ENCODE peak calls at places on chromosomes 1 and 21, in five cellular contexts. L is HepG2, S is K562, W is H1, T is GM12878. V is an unnamed sample.

GRCh38 chr1:2415801-2416208 is 3.4 kb upstream of the PEX10 start:
- DNase-seq in S (no peak), L (no peak), W (no peak), T (no peak), V (no peak)

GRCh38 chr1:39576016-39576657 is 453 bp downstream of the PABPC4 start:
- DNase-seq in W (no peak), L (no peak), S (peak; percentile 61), T (no peak), V (no peak)

GRCh38 chr1:32201011-32201855 is 838 bp downstream of the CCDC28B start:
- DNase-seq in S (peak; percentile 86), W (peak; percentile 72), T (peak; percentile 50), L (no peak), V (no peak)

GRCh38 chr1:107767156-107767582 is 197.8 kb downstream of the VAV3 start:
- DNase-seq in W (no peak), T (no peak), L (no peak), S (no peak), V (no peak)

GRCh38 chr1:1562556-1563195 is 12.0 kb downstream of the SSU72 start:
- DNase-seq in L (no peak), T (no peak), S (no peak), W (no peak), V (no peak)

GRCh38 chr1:60848583-60849188 is 233.7 kb upstream of the NFIA start:
- DNase-seq in W (peak; percentile 59), S (peak; percentile 19), L (no peak), T (no peak), V (peak; percentile 54)

GRCh38 chr1:22041505-22041904 is 11.0 kb upstream of the CDC42 start:
- DNase-seq in S (no peak), W (no peak), T (no peak), L (no peak), V (no peak)

GRCh38 chr21:21165063-21165645 is 166.9 kb downstream of the NCAM2 start:
- DNase-seq in S (no peak), T (no peak), L (no peak), W (no peak), V (no peak)

GRCh38 chr1:226463925-226464598 is 56.2 kb upstream of the PARP1 start:
- DNase-seq in S (no peak), W (no peak), T (no peak), L (no peak), V (no peak)

GRCh38 chr1:204503122-204503912 is 8.7 kb upstream of the PIK3C2B start:
- DNase-seq in L (peak; percentile 67), S (peak; percentile 60), T (no peak), W (no peak), V (peak; percentile 69)

GRCh38 chr1:179588425-179589024 is 3.1 kb upstream of the TDRD5 start:
- DNase-seq in T (no peak), S (no peak), L (peak; percentile 3), W (no peak), V (no peak)

GRCh38 chr1:83805921-83806320 is 193.0 kb downstream of the TTLL7 start:
- DNase-seq in L (no peak), W (no peak), S (no peak), T (no peak), V (no peak)

GRCh38 chr1:44636711-44637589 is 37.3 kb downstream of the TMEM53 start:
- DNase-seq in T (no peak), W (no peak), S (no peak), L (no peak), V (no peak)

GRCh38 chr1:27638805-27639204 is 3.8 kb upstream of the FGR start:
- DNase-seq in L (no peak), T (no peak), S (no peak), W (no peak), V (no peak)

GRCh38 chr1:232472485-232473041 is 157.4 kb downstream of the SIPA1L2 start:
- DNase-seq in S (no peak), W (no peak), L (no peak), T (no peak), V (no peak)

GRCh38 chr1:160789702-160790611 is 6.0 kb upstream of the LY9 start:
- DNase-seq in W (no peak), L (no peak), S (no peak), T (peak; percentile 89), V (no peak)

GRCh38 chr1:39395357-39395831 is 96.0 kb upstream of the BMP8A start:
- DNase-seq in S (no peak), W (no peak), T (no peak), L (peak; percentile 21), V (peak; percentile 77)

GRCh38 chr1:162846256-162847212 is 14.4 kb downstream of the CCDC190 start:
- DNase-seq in W (no peak), S (no peak), L (no peak), T (no peak), V (no peak)

GRCh38 chr1:73635021-73635420 is 563.0 kb downstream of the LRRIQ3 start:
- DNase-seq in T (no peak), L (no peak), S (no peak), W (no peak), V (no peak)

DNA sequence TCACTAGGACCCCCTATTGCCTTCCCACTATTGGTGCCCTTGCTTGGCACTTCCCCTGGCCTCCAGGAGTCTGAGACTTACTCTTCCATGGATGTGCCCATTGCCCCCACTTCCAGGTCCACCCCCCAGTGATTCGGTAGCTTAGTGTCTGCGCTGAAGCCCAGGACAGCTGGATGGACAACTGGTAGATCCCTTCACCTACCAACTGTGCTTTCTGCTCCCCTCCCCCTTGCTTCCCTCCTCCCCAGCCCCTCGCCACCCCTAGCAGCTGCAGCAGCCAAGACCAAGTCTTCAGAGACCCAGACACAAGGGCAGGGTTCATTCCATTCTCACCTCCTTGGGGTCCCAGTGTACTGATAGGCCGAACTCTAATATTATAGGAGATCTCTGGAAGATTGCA is 6.9 kb downstream of the LMNA start:
- DNase-seq in L (no peak), T (no peak), W (no peak), S (no peak), V (no peak)
- TF ChIP-seq SRF in L (no peak), T (no peak), W (no peak), S (no peak), V (no peak)

DNA sequence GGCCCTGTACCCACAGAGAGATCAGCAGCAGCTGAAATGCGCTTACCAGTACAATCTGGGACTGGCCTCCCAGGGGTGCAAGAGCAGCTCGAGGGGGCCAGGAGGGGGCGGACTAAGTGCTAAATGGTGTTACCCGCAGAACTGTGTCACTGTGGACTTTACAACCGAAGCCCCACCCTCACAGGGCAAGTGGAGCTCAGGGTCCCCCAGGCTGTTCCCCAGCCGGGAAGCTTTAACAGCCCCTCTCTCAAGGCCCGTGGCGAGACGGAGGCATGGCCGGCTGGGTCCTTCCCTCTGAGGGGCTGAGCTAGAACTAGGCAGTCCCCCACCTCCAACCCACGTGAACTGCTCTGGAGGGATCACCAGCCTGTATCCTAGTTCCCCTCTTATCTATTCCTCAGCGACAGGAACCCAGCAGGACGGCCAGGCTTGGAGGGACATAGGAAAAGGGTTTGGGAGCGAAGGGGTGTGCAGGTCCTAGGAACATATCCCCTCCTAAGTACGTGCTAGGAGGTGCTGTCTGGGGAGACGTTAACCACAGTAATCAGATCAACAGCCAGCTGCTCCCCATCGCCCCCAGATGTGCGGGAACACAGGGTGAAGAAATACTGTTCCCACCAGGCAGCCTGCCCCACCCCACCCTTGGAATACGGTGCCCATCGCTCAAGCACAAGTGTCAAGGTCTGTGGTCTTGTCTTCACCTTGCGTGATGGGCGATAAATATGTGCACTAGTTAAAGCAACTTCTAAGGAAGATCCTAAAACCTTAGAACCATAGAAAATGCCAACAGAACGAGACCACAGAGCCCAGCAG is 24.4 kb downstream of the ZBTB17 start:
- DNase-seq in W (peak; percentile 57), S (peak; percentile 65), L (no peak), T (no peak), V (no peak)
- TF ChIP-seq SP1 in W (no peak), S (no peak), L (no peak), T (no peak), V (no peak)

GRCh38 chr1:64953241-64953640 is 13.1 kb downstream of the JAK1 start:
- DNase-seq in T (no peak), S (no peak), L (peak; percentile 33), W (no peak), V (no peak)

GRCh38 chr1:64950284-64950809 is 16.0 kb downstream of the JAK1 start:
- DNase-seq in T (no peak), S (no peak), L (no peak), W (no peak), V (no peak)

GRCh38 chr1:64955093-64956066 is 11.0 kb downstream of the JAK1 start:
- DNase-seq in L (peak; percentile 25), W (no peak), T (no peak), S (no peak), V (no peak)

GRCh38 chr1:64948905-64949833 is 17.2 kb downstream of the JAK1 start:
- DNase-seq in S (no peak), W (no peak), T (no peak), L (no peak), V (peak; percentile 38)

DNA sequence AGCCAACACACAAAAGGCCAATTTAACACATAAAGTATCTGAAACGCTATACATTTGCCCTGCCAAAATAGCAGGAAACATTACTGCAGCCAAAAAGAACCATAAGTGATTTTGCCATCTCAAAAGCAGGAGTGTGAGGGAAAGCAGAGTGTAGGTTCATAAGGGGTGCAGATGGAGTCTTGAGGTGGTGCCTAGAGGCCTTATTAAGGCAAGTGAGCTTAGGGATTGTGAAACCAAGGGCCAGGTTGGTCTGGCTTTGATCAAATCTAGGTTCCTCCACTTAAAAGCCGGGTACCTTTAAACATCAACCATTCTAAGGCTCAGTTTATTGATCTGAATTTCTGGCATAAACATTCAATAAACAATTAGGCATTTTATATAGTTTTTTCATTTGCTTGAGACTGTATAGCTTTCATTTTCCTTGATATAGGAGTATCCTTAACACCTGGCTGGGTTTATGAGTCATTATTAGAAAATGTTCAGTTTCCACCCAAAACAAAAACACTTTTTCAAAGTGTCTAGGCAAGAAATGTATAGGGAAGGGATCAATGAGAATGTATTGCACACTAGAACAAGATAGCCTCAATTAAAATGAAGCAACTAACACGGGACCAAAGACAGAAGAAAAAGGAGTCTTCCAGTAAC is 14.2 kb downstream of the JAK1 start:
- DNase-seq in W (no peak), L (no peak), T (no peak), S (no peak), V (no peak)
- TF ChIP-seq SRF in W (no peak), L (no peak), T (no peak), S (no peak), V (no peak)

GRCh38 chr1:185244015-185244747 is 72.9 kb downstream of the IVNS1ABP start:
- DNase-seq in S (no peak), T (no peak), W (no peak), L (no peak), V (no peak)
- TF ChIP-seq SP1 in S (no peak), T (no peak), W (no peak), L (no peak), V (no peak)

GRCh38 chr21:42352433-42353095 is 1.8 kb upstream of the TFF2 start:
- DNase-seq in T (no peak), S (no peak), L (no peak), W (no peak), V (no peak)
- TF ChIP-seq SRF in T (no peak), S (no peak), L (no peak), W (no peak), V (no peak)

GRCh38 chr1:111182052-111182451 is 18.4 kb downstream of the DENND2D start:
- DNase-seq in T (no peak), S (no peak), L (no peak), W (no peak), V (no peak)
- TF ChIP-seq SP1 in T (no peak), S (no peak), L (no peak), W (no peak), V (no peak)

V was measured in HCT116.